ENCODE peak calls at places on chromosome 10, in five cellular contexts. U is HCT116, Y is body of pancreas, Q is sigmoid colon, F is IMR-90. M is an unnamed sample.

GRCh38 chr10:76649723-76650127 is 987.9 kb downstream of the KCNMA1 start:
- DNase-seq in U (no peak), Y (no peak), Q (peak; percentile 93), F (peak; percentile 62), M (no peak)

GRCh38 chr10:77202857-77203256 is 434.8 kb downstream of the KCNMA1 start:
- DNase-seq in U (no peak), Y (no peak), Q (no peak), F (no peak), M (no peak)

GRCh38 chr10:76126607-76127190 is 695.3 kb downstream of the LRMDA start:
- DNase-seq in U (no peak), Y (no peak), Q (no peak), F (no peak), M (no peak)

GRCh38 chr10:86139066-86139657 is 227.4 kb downstream of the GRID1 start:
- DNase-seq in U (peak; percentile 23), Y (peak; percentile 63), Q (no peak), F (no peak), M (peak; percentile 4)

GRCh38 chr10:43259248-43259980 is 7.5 kb downstream of the RASGEF1A start:
- DNase-seq in U (no peak), Y (no peak), Q (no peak), F (no peak), M (no peak)

GRCh38 chr10:21169271-21169670 is 272.2 kb upstream of the NEBL start:
- DNase-seq in U (no peak), Y (no peak), Q (no peak), F (no peak), M (no peak)

GRCh38 chr10:132877473-132877872 is 64.9 kb downstream of the CFAP46 start:
- DNase-seq in U (no peak), Y (no peak), Q (peak; percentile 8), F (no peak), M (no peak)

GRCh38 chr10:121183241-121183640 is 332.1 kb downstream of the WDR11 start:
- DNase-seq in U (no peak), Y (no peak), Q (no peak), F (no peak), M (no peak)

GRCh38 chr10:49752584-49752983 is 9.5 kb downstream of the OGDHL start:
- DNase-seq in U (no peak), Y (no peak), Q (no peak), F (no peak), M (no peak)

GRCh38 chr10:30502266-30503058 is 68.5 kb downstream of the MAP3K8 start:
- DNase-seq in U (no peak), Y (no peak), Q (no peak), F (peak; percentile 15), M (no peak)

GRCh38 chr10:4755286-4756009 is 70.6 kb upstream of the AKR1E2 start:
- DNase-seq in U (no peak), Y (no peak), Q (no peak), F (no peak), M (no peak)

DNA sequence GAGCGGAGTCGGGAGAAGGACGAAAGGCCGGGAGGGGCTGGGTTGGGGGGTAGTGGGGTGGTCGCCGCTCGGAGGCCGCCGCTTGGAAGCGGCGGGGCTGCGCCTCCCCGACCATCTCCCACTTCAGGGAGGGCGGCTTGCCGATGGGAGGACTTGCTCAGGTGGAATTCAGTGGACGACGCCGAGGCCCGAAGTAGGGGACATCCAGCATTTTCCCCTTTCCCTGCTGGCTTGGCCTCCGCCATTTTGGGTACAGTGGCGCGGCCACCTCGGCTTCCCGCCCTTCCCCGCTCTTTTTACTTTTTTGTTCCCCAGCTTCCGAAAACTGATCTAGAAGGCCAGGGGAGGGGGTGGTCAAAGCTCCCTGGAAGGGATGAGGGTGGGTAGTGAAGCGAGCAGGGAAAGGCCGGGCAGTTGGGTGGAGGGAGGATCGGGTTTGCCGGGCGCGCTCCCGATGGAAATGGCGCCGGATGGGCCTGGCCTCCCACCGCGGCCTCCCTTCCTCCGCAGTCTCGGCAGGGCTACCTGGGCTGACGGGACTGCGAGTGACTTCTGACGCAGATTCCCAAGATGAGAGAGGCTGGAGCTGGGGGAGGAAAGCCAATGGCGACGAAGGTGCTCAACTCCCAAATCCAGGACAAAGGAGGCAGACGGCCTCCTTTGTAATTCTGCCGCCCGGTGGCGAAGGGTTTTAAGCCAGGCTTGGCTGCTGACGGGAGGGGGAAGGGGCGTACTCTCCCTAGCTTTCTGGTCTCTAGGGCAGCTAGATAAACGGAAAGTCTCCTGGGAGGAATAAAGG is at the start of gene PBLD:
- DNase-seq in U (peak; percentile 43), Y (peak; percentile 75), Q (peak; percentile 86), F (peak; percentile 74), M (peak; percentile 68)
- TF ChIP-seq CTCF in U (peak; percentile 34), Y (no peak), Q (peak; percentile 47), F (peak; percentile 46), M (peak; percentile 63)

GRCh38 chr10:99330675-99330924 is 1.4 kb downstream of the CNNM1 start:
- DNase-seq in U (no peak), Y (no peak), Q (no peak), F (no peak), M (no peak)
- H3K4me3 ChIP-seq in U (no peak overlapping the region), Y (no peak overlapping the region), Q (peak overlapping the region; percentile 77), F (no peak overlapping the region), M (no peak overlapping the region)

GRCh38 chr10:112775347-112775746 is 174.7 kb upstream of the TCF7L2 start:
- DNase-seq in U (no peak), Y (no peak), Q (no peak), F (peak; percentile 46), M (no peak)
- TF ChIP-seq CTCF in U (peak; percentile 30), Y (peak; percentile 6), Q (no peak), F (peak; percentile 43), M (no peak)

GRCh38 chr10:13337827-13338196 is 10.3 kb downstream of the SEPHS1 start:
- DNase-seq in U (no peak), Y (no peak), Q (no peak), F (no peak), M (no peak)

GRCh38 chr10:13340626-13341370 is 7.3 kb downstream of the SEPHS1 start:
- DNase-seq in U (no peak), Y (no peak), Q (no peak), F (no peak), M (no peak)

GRCh38 chr10:13340068-13340467 is 8.0 kb downstream of the SEPHS1 start:
- DNase-seq in U (no peak), Y (no peak), Q (no peak), F (no peak), M (no peak)

GRCh38 chr10:13337128-13337826 is 10.8 kb downstream of the SEPHS1 start:
- DNase-seq in U (no peak), Y (no peak), Q (no peak), F (no peak), M (no peak)

GRCh38 chr10:13338337-13339128 is 9.6 kb downstream of the SEPHS1 start:
- DNase-seq in U (no peak), Y (no peak), Q (no peak), F (peak; percentile 52), M (no peak)
- H3K4me3 ChIP-seq in U (no peak overlapping the region), Y (no peak overlapping the region), Q (no peak overlapping the region), F (no peak overlapping the region), M (no peak overlapping the region)

GRCh38 chr10:71825217-71825616 is 25.8 kb downstream of the PSAP start:
- DNase-seq in U (no peak), Y (no peak), Q (no peak), F (no peak), M (no peak)
- TF ChIP-seq CTCF in U (peak; percentile 32), Y (no peak), Q (no peak), F (no peak), M (peak; percentile 15)

GRCh38 chr10:70131560-70131937 is 1.1 kb downstream of the AIFM2 start:
- DNase-seq in U (no peak), Y (no peak), Q (peak; percentile 40), F (no peak), M (no peak)
- H3K4me3 ChIP-seq in U (peak overlapping the region; percentile 82), Y (no peak overlapping the region), Q (peak overlapping the region; percentile 76), F (no peak overlapping the region), M (no peak overlapping the region)

GRCh38 chr10:87625658-87626057 is 34.0 kb upstream of the PAPSS2 start:
- DNase-seq in U (no peak), Y (no peak), Q (no peak), F (no peak), M (no peak)

GRCh38 chr10:87618470-87619423 is 40.9 kb upstream of the PAPSS2 start:
- DNase-seq in U (no peak), Y (peak; percentile 70), Q (no peak), F (peak; percentile 9), M (no peak)

GRCh38 chr10:87619705-87620104 is 40.0 kb upstream of the PAPSS2 start:
- DNase-seq in U (no peak), Y (no peak), Q (no peak), F (peak; percentile 65), M (no peak)

GRCh38 chr10:87623191-87623590 is 36.5 kb upstream of the PAPSS2 start:
- DNase-seq in U (no peak), Y (no peak), Q (no peak), F (no peak), M (peak; percentile 54)

GRCh38 chr10:87622290-87623004 is 37.2 kb upstream of the PAPSS2 start:
- DNase-seq in U (no peak), Y (no peak), Q (no peak), F (no peak), M (no peak)
- TF ChIP-seq CTCF in U (peak; percentile 39), Y (no peak), Q (no peak), F (no peak), M (no peak)

M was measured in LNCaP clone FGC.